ENCODE peak calls at places on chromosomes 1 and 21, in five cellular contexts. G is PC-9; N is EL; S is kidney glomerular epithelial cell; W is stimulated activated effector memory CD8-positive, alpha-beta T cell treated with anti-CD3 and anti-CD28 coated beads, Interleukin-12 subunit alpha, Interleukin-12 subunit beta, amount 100 ng/mL, for 72 hours. T is an unnamed sample.

GRCh38 chr1:240831191-240831631 is 219.3 kb upstream of the GREM2 start:
- DNase-seq in G (peak), S (peak), N (peak), W (no peak), T (no peak)

GRCh38 chr1:217965156-217965786 is 319.8 kb upstream of the RRP15 start:
- DNase-seq in S (no peak), W (no peak), N (no peak), G (no peak), T (no peak)

GRCh38 chr1:32464716-32465540 is at the start of gene ZBTB8B:
- DNase-seq in S (peak), W (peak), N (peak), G (no peak), T (peak)

GRCh38 chr1:11793819-11794218 is 11.9 kb downstream of the MTHFR start:
- DNase-seq in G (no peak), W (no peak), S (no peak), N (no peak), T (no peak)

GRCh38 chr1:216533786-216534185 is 110.5 kb upstream of the USH2A start:
- DNase-seq in S (no peak), N (no peak), G (no peak), W (no peak), T (no peak)

GRCh38 chr21:35628331-35628730 is 432.0 kb downstream of the SETD4 start:
- DNase-seq in G (no peak), W (no peak), N (peak), S (no peak), T (no peak)

GRCh38 chr1:14894811-14895524 is 258.6 kb upstream of the TMEM51 start:
- DNase-seq in S (no peak), N (peak), G (peak), W (no peak), T (no peak)

GRCh38 chr1:109243221-109243620 is 6.1 kb upstream of the CELSR2 start:
- DNase-seq in S (no peak), N (no peak), G (no peak), W (no peak), T (no peak)

GRCh38 chr1:234845097-234845660 is 235.2 kb upstream of the IRF2BP2 start:
- DNase-seq in W (no peak), S (no peak), N (no peak), G (peak), T (no peak)

GRCh38 chr1:40059292-40059959 is 18.9 kb downstream of the CAP1 start:
- DNase-seq in W (no peak), N (peak), G (peak), S (no peak), T (peak)

GRCh38 chr21:14452031-14452778 is 69.3 kb upstream of the HSPA13 start:
- DNase-seq in W (no peak), N (no peak), S (no peak), G (no peak), T (no peak)

GRCh38 chr1:219917851-219918466 is 10.4 kb downstream of the SLC30A10 start:
- DNase-seq in N (peak), W (no peak), G (peak), S (no peak), T (no peak)

GRCh38 chr1:229224308-229224707 is 46.6 kb upstream of the RAB4A start:
- DNase-seq in N (no peak), G (no peak), S (peak), W (no peak), T (no peak)

GRCh38 chr1:20148571-20149500 is 9.7 kb downstream of the PLA2G2F start:
- DNase-seq in G (no peak), S (no peak), N (no peak), W (no peak), T (no peak)

GRCh38 chr1:178188306-178188705 is 94.4 kb downstream of the RASAL2 start:
- DNase-seq in G (no peak), W (no peak), S (no peak), N (no peak), T (no peak)

GRCh38 chr1:109906160-109906838 is 4.3 kb upstream of the CSF1 start:
- DNase-seq in N (no peak), G (no peak), W (peak), S (no peak), T (no peak)

GRCh38 chr1:202810193-202810614 is 550 bp upstream of the PCAT6 start:
- DNase-seq in G (no peak), W (no peak), S (peak), N (no peak), T (no peak)

GRCh38 chr1:154221815-154222081 is 993 bp downstream of the UBAP2L start:
- DNase-seq in G (no peak), N (peak), W (no peak), S (no peak), T (no peak)

GRCh38 chr1:43830802-43831201 is 102.8 kb upstream of the ARTN start:
- DNase-seq in G (peak), W (peak), N (no peak), S (no peak), T (no peak)

GRCh38 chr1:21909787-21910503 is 27.2 kb downstream of the HSPG2 start:
- DNase-seq in W (no peak), G (no peak), N (no peak), S (no peak), T (no peak)

GRCh38 chr1:55912438-55912837 is 666.9 kb downstream of the PLPP3 start:
- DNase-seq in S (no peak), N (no peak), W (no peak), G (no peak), T (no peak)

GRCh38 chr1:99992760-99993467 is 23.1 kb downstream of the SLC35A3 start:
- DNase-seq in S (no peak), G (no peak), N (no peak), W (no peak), T (no peak)

GRCh38 chr1:1128454-1129139 is 12.7 kb upstream of the C1orf159 start:
- DNase-seq in S (peak), W (no peak), N (no peak), G (no peak), T (no peak)

GRCh38 chr1:26472330-26472900 is at the start of gene HMGN2:
- DNase-seq in W (peak), G (peak), N (peak), S (peak), T (peak)

GRCh38 chr1:115283249-115283648 is 54.8 kb downstream of the NGF start:
- DNase-seq in N (no peak), W (no peak), S (no peak), G (no peak), T (no peak)

GRCh38 chr1:185895208-185895900 is 161.2 kb downstream of the HMCN1 start:
- DNase-seq in W (no peak), N (no peak), G (no peak), S (peak), T (no peak)

GRCh38 chr1:3429320-3429719 is 25.1 kb upstream of the ARHGEF16 start:
- DNase-seq in S (no peak), W (no peak), G (no peak), N (no peak), T (no peak)

GRCh38 chr1:26584022-26584485 is 54.5 kb downstream of the RPS6KA1 start:
- DNase-seq in N (no peak), G (no peak), S (no peak), W (peak), T (no peak)

T was measured in kidney epithelial cell.